ENCODE peak calls at places on chromosome 14, in six cellular contexts. One of them, this sample, is unnamed.

GRCh38 chr14:102026934-102027333 is 59.9 kb downstream of the HSP90AA1 start:
- DNase-seq in activated CD4-positive, alpha-beta T cell treated with anti-CD3 and anti-CD28 coated beads, Interleukin-2, amount 50 U/mL, for 1 hour: no peak
- DNase-seq in HEK293T: no peak
- DNase-seq in cardiac fibroblast: no peak
- DNase-seq in activated T-helper 1 cell treated with anti-CD3 and anti-CD28 coated beads, Interleukin-12 subunit alpha, Interleukin-12 subunit beta, Interleukin-2, Interleukin-4 antibody, amounts not matched to agents 30 ng/mL and 10 ng/mL and 1 ng/mL, durations not matched to agents 14 hours and 24 hours and 36 hours: no peak
- DNase-seq in iPS DF 19.7: no peak
- DNase-seq in this sample: no peak

GRCh38 chr14:88181072-88181471 is 142.0 kb downstream of the KCNK10 start:
- DNase-seq in activated T-helper 1 cell treated with anti-CD3 and anti-CD28 coated beads, Interleukin-12 subunit alpha, Interleukin-12 subunit beta, Interleukin-2, Interleukin-4 antibody, amounts not matched to agents 30 ng/mL and 10 ng/mL and 1 ng/mL, durations not matched to agents 14 hours and 24 hours and 36 hours: no peak
- DNase-seq in iPS DF 19.7: no peak
- DNase-seq in cardiac fibroblast: no peak
- DNase-seq in activated CD4-positive, alpha-beta T cell treated with anti-CD3 and anti-CD28 coated beads, Interleukin-2, amount 50 U/mL, for 1 hour: no peak
- DNase-seq in HEK293T: no peak
- DNase-seq in this sample: no peak

GRCh38 chr14:33259764-33260163 is 321.1 kb downstream of the NPAS3 start:
- DNase-seq in activated T-helper 1 cell treated with anti-CD3 and anti-CD28 coated beads, Interleukin-12 subunit alpha, Interleukin-12 subunit beta, Interleukin-2, Interleukin-4 antibody, amounts not matched to agents 30 ng/mL and 10 ng/mL and 1 ng/mL, durations not matched to agents 14 hours and 24 hours and 36 hours: no peak
- DNase-seq in iPS DF 19.7: no peak
- DNase-seq in cardiac fibroblast: no peak
- DNase-seq in HEK293T: no peak
- DNase-seq in activated CD4-positive, alpha-beta T cell treated with anti-CD3 and anti-CD28 coated beads, Interleukin-2, amount 50 U/mL, for 1 hour: no peak
- DNase-seq in this sample: no peak

GRCh38 chr14:93045211-93045674 is 70.5 kb downstream of the ITPK1 start:
- DNase-seq in activated T-helper 1 cell treated with anti-CD3 and anti-CD28 coated beads, Interleukin-12 subunit alpha, Interleukin-12 subunit beta, Interleukin-2, Interleukin-4 antibody, amounts not matched to agents 30 ng/mL and 10 ng/mL and 1 ng/mL, durations not matched to agents 14 hours and 24 hours and 36 hours: no peak
- DNase-seq in HEK293T: no peak
- DNase-seq in activated CD4-positive, alpha-beta T cell treated with anti-CD3 and anti-CD28 coated beads, Interleukin-2, amount 50 U/mL, for 1 hour: no peak
- DNase-seq in cardiac fibroblast: no peak
- DNase-seq in iPS DF 19.7: no peak
- DNase-seq in this sample: peak; percentile 33

GRCh38 chr14:105171004-105171673 is 2.6 kb upstream of the JAG2 start:
- DNase-seq in HEK293T: no peak
- DNase-seq in activated CD4-positive, alpha-beta T cell treated with anti-CD3 and anti-CD28 coated beads, Interleukin-2, amount 50 U/mL, for 1 hour: no peak
- DNase-seq in cardiac fibroblast: no peak
- DNase-seq in iPS DF 19.7: no peak
- DNase-seq in activated T-helper 1 cell treated with anti-CD3 and anti-CD28 coated beads, Interleukin-12 subunit alpha, Interleukin-12 subunit beta, Interleukin-2, Interleukin-4 antibody, amounts not matched to agents 30 ng/mL and 10 ng/mL and 1 ng/mL, durations not matched to agents 14 hours and 24 hours and 36 hours: no peak
- DNase-seq in this sample: no peak

GRCh38 chr14:23077962-23078361 is 17.0 kb downstream of the ACIN1 start:
- DNase-seq in activated T-helper 1 cell treated with anti-CD3 and anti-CD28 coated beads, Interleukin-12 subunit alpha, Interleukin-12 subunit beta, Interleukin-2, Interleukin-4 antibody, amounts not matched to agents 30 ng/mL and 10 ng/mL and 1 ng/mL, durations not matched to agents 14 hours and 24 hours and 36 hours: no peak
- DNase-seq in HEK293T: no peak
- DNase-seq in activated CD4-positive, alpha-beta T cell treated with anti-CD3 and anti-CD28 coated beads, Interleukin-2, amount 50 U/mL, for 1 hour: no peak
- DNase-seq in cardiac fibroblast: peak; percentile 58
- DNase-seq in iPS DF 19.7: no peak
- DNase-seq in this sample: no peak

GRCh38 chr14:67513631-67514108 is 19.4 kb upstream of the PLEKHH1 start:
- DNase-seq in activated T-helper 1 cell treated with anti-CD3 and anti-CD28 coated beads, Interleukin-12 subunit alpha, Interleukin-12 subunit beta, Interleukin-2, Interleukin-4 antibody, amounts not matched to agents 30 ng/mL and 10 ng/mL and 1 ng/mL, durations not matched to agents 14 hours and 24 hours and 36 hours: no peak
- DNase-seq in iPS DF 19.7: no peak
- DNase-seq in cardiac fibroblast: no peak
- DNase-seq in HEK293T: no peak
- DNase-seq in activated CD4-positive, alpha-beta T cell treated with anti-CD3 and anti-CD28 coated beads, Interleukin-2, amount 50 U/mL, for 1 hour: no peak
- DNase-seq in this sample: no peak

GRCh38 chr14:39426605-39427004 is 5.6 kb downstream of the FBXO33 start:
- DNase-seq in HEK293T: no peak
- DNase-seq in activated T-helper 1 cell treated with anti-CD3 and anti-CD28 coated beads, Interleukin-12 subunit alpha, Interleukin-12 subunit beta, Interleukin-2, Interleukin-4 antibody, amounts not matched to agents 30 ng/mL and 10 ng/mL and 1 ng/mL, durations not matched to agents 14 hours and 24 hours and 36 hours: no peak
- DNase-seq in activated CD4-positive, alpha-beta T cell treated with anti-CD3 and anti-CD28 coated beads, Interleukin-2, amount 50 U/mL, for 1 hour: no peak
- DNase-seq in cardiac fibroblast: peak; percentile 71
- DNase-seq in iPS DF 19.7: no peak
- DNase-seq in this sample: no peak

GRCh38 chr14:68692216-68692615 is 100.7 kb downstream of the ZFP36L1 start:
- DNase-seq in iPS DF 19.7: no peak
- DNase-seq in HEK293T: no peak
- DNase-seq in activated CD4-positive, alpha-beta T cell treated with anti-CD3 and anti-CD28 coated beads, Interleukin-2, amount 50 U/mL, for 1 hour: no peak
- DNase-seq in activated T-helper 1 cell treated with anti-CD3 and anti-CD28 coated beads, Interleukin-12 subunit alpha, Interleukin-12 subunit beta, Interleukin-2, Interleukin-4 antibody, amounts not matched to agents 30 ng/mL and 10 ng/mL and 1 ng/mL, durations not matched to agents 14 hours and 24 hours and 36 hours: no peak
- DNase-seq in cardiac fibroblast: no peak
- DNase-seq in this sample: no peak

GRCh38 chr14:54622189-54622958 is 55.4 kb downstream of the SAMD4A start:
- DNase-seq in iPS DF 19.7: no peak
- DNase-seq in activated T-helper 1 cell treated with anti-CD3 and anti-CD28 coated beads, Interleukin-12 subunit alpha, Interleukin-12 subunit beta, Interleukin-2, Interleukin-4 antibody, amounts not matched to agents 30 ng/mL and 10 ng/mL and 1 ng/mL, durations not matched to agents 14 hours and 24 hours and 36 hours: no peak
- DNase-seq in activated CD4-positive, alpha-beta T cell treated with anti-CD3 and anti-CD28 coated beads, Interleukin-2, amount 50 U/mL, for 1 hour: no peak
- DNase-seq in cardiac fibroblast: no peak
- DNase-seq in HEK293T: no peak
- DNase-seq in this sample: no peak

GRCh38 chr14:28656704-28657255 is 109.8 kb upstream of the FOXG1 start:
- DNase-seq in activated T-helper 1 cell treated with anti-CD3 and anti-CD28 coated beads, Interleukin-12 subunit alpha, Interleukin-12 subunit beta, Interleukin-2, Interleukin-4 antibody, amounts not matched to agents 30 ng/mL and 10 ng/mL and 1 ng/mL, durations not matched to agents 14 hours and 24 hours and 36 hours: no peak
- DNase-seq in activated CD4-positive, alpha-beta T cell treated with anti-CD3 and anti-CD28 coated beads, Interleukin-2, amount 50 U/mL, for 1 hour: no peak
- DNase-seq in HEK293T: no peak
- DNase-seq in iPS DF 19.7: no peak
- DNase-seq in cardiac fibroblast: no peak
- DNase-seq in this sample: no peak

This sample was measured in K562.